ENCODE peak calls at places on chromosomes 2 and 18, in five cellular contexts. Y, P, B, E and J are unnamed samples.
A peak's percentile ranks its signal among the peaks of the same experiment; 100 is the strongest.

GRCh38 chr2:144114761-144115160 is 405.2 kb downstream of the ZEB2 start:
- DNase-seq in E (no peak), B (no peak), P (no peak), Y (no peak), J (no peak)

GRCh38 chr2:56448403-56448998 is 264.7 kb downstream of the CCDC85A start:
- DNase-seq in P (no peak), Y (no peak), E (no peak), B (no peak), J (no peak)

GRCh38 chr2:229111744-229112143 is 159.3 kb downstream of the PID1 start:
- DNase-seq in P (no peak), E (no peak), Y (no peak), B (no peak), J (no peak)

GRCh38 chr2:151853070-151853758 is 25.0 kb upstream of the ARL5A start:
- DNase-seq in E (no peak), P (no peak), Y (no peak), B (no peak), J (no peak)

GRCh38 chr2:166179201-166179600 is 51.4 kb upstream of the SCN1A start:
- DNase-seq in Y (no peak), P (no peak), B (no peak), E (no peak), J (no peak)

GRCh38 chr2:101597347-101597944 is 100.1 kb upstream of the MAP4K4 start:
- DNase-seq in E (no peak), Y (no peak), B (no peak), P (no peak), J (no peak)

GRCh38 chr2:128234613-128235012 is 84.1 kb downstream of the HS6ST1 start:
- DNase-seq in Y (no peak), B (no peak), E (no peak), P (no peak), J (no peak)

GRCh38 chr18:60421356-60422118 is 49.0 kb upstream of the MC4R start:
- DNase-seq in Y (no peak), E (no peak), B (no peak), P (no peak), J (no peak)

GRCh38 chr2:231711677-231712461 is 3.5 kb downstream of the PTMA start:
- DNase-seq in P (peak; percentile 23), B (no peak), Y (peak; percentile 46), E (no peak), J (no peak)

GRCh38 chr2:96471772-96472171 is 33.4 kb downstream of the NEURL3 start:
- DNase-seq in B (no peak), P (no peak), E (no peak), Y (no peak), J (no peak)

GRCh38 chr18:78528437-78529228 is 451.0 kb upstream of the SALL3 start:
- DNase-seq in E (no peak), B (no peak), Y (no peak), P (no peak), J (no peak)

GRCh38 chr2:106161938-106162814 is 31.9 kb downstream of the UXS1 start:
- DNase-seq in B (no peak), E (no peak), Y (no peak), P (no peak), J (no peak)

GRCh38 chr18:24176727-24177416 is 38.0 kb downstream of the CABYR start:
- DNase-seq in B (no peak), E (no peak), P (no peak), Y (peak; percentile 87), J (peak; percentile 88)

GRCh38 chr2:173752152-173752551 is 213.0 kb downstream of the SP3 start:
- DNase-seq in P (no peak), E (no peak), B (no peak), Y (peak; percentile 77), J (peak; percentile 46)

GRCh38 chr2:85956647-85957039 is 67.9 kb upstream of the ST3GAL5 start:
- DNase-seq in B (no peak), E (no peak), Y (no peak), P (no peak), J (no peak)

GRCh38 chr18:38940863-38941531 is 1375.4 kb upstream of the CELF4 start:
- DNase-seq in Y (peak; percentile 62), P (peak; percentile 80), E (peak; percentile 40), B (peak; percentile 39), J (no peak)

GRCh38 chr2:715847-716573 is 38.8 kb upstream of the TMEM18 start:
- DNase-seq in B (no peak), E (no peak), P (no peak), Y (peak; percentile 58), J (no peak)

GRCh38 chr2:96806468-96807126 is 9.5 kb upstream of the CNNM3 start:
- DNase-seq in P (peak; percentile 77), Y (no peak), B (peak; percentile 55), E (peak; percentile 24), J (no peak)

GRCh38 chr2:37387143-37387835 is 42.9 kb downstream of the QPCT start:
- DNase-seq in Y (no peak), B (no peak), E (no peak), P (no peak), J (no peak)

GRCh38 chr2:220849433-220849832 is 722.7 kb downstream of the EPHA4 start:
- DNase-seq in P (no peak), E (no peak), Y (no peak), B (no peak), J (no peak)

GRCh38 chr2:237731663-237732062 is 66.9 kb upstream of the RBM44 start:
- DNase-seq in B (no peak), E (peak; percentile 27), P (no peak), Y (no peak), J (no peak)

GRCh38 chr2:30979822-30980245 is 158.4 kb downstream of the GALNT14 start:
- DNase-seq in P (no peak), E (no peak), B (no peak), Y (no peak), J (no peak)

GRCh38 chr2:45836316-45836715 is 184.8 kb downstream of the PRKCE start:
- DNase-seq in B (no peak), Y (peak; percentile 94), E (no peak), P (no peak), J (no peak)

GRCh38 chr2:74593826-74594467 is 39.4 kb downstream of the DOK1 start:
- DNase-seq in Y (no peak), B (no peak), P (no peak), E (no peak), J (no peak)

GRCh38 chr2:156657809-156658208 is 221.6 kb downstream of the GPD2 start:
- DNase-seq in B (no peak), P (no peak), E (no peak), Y (no peak), J (no peak)

GRCh38 chr18:13797157-13797611 is 26.8 kb upstream of the MC5R start:
- DNase-seq in Y (no peak), P (no peak), E (no peak), B (no peak), J (no peak)

GRCh38 chr2:223180463-223180862 is 128.5 kb downstream of the KCNE4 start:
- DNase-seq in E (no peak), B (no peak), Y (no peak), P (no peak), J (no peak)

GRCh38 chr2:174826051-174826450 is 61.8 kb upstream of the CHRNA1 start:
- DNase-seq in Y (no peak), P (no peak), B (no peak), E (no peak), J (no peak)

GRCh38 chr2:122692400-122693083 is 937.1 kb downstream of the TSN start:
- DNase-seq in E (no peak), B (no peak), P (no peak), Y (no peak), J (no peak)

GRCh38 chr2:143553261-143553660 is 424.0 kb downstream of the ARHGAP15 start:
- DNase-seq in E (no peak), P (no peak), B (no peak), Y (no peak), J (no peak)

GRCh38 chr2:72888438-72889202 is 1.4 kb downstream of the SPR start:
- DNase-seq in B (no peak), P (no peak), Y (no peak), E (no peak), J (no peak)

GRCh38 chr2:222404126-222404891 is 20.0 kb upstream of the SGPP2 start:
- DNase-seq in B (no peak), Y (no peak), P (no peak), E (no peak), J (no peak)

GRCh38 chr2:191318037-191318728 is 73.0 kb downstream of the MYO1B start:
- DNase-seq in P (no peak), E (no peak), B (no peak), Y (no peak), J (no peak)

GRCh38 chr2:11753886-11754704 is 7.7 kb downstream of the LPIN1 start:
- DNase-seq in Y (peak; percentile 63), E (peak; percentile 61), P (peak; percentile 61), B (peak; percentile 67), J (no peak)

GRCh38 chr2:8039732-8040131 is 642.1 kb upstream of the ID2 start:
- DNase-seq in E (no peak), B (no peak), Y (no peak), P (no peak), J (no peak)

GRCh38 chr2:199382091-199382490 is 75.6 kb downstream of the SATB2 start:
- DNase-seq in P (no peak), B (no peak), Y (no peak), E (no peak), J (no peak)

GRCh38 chr2:28227498-28227897 is 165.2 kb upstream of the FOSL2 start:
- DNase-seq in Y (no peak), P (no peak), E (no peak), B (no peak), J (no peak)

GRCh38 chr2:236459393-236459792 is 110.2 kb upstream of the ACKR3 start:
- DNase-seq in P (no peak), Y (no peak), E (no peak), B (no peak), J (no peak)

GRCh38 chr2:138601438-138602165 is 100.0 kb downstream of the SPOPL start:
- DNase-seq in E (no peak), B (no peak), Y (no peak), P (no peak), J (no peak)